ENCODE peak calls at places on chromosomes 11 and 22, in four cellular contexts. H, Q, E and M are unnamed samples.

GRCh38 chr11:3203221-3204043 is 15.2 kb downstream of the MRGPRG start:
- DNase-seq in Q (no peak), H (no peak), E (no peak), M (no peak)

GRCh38 chr11:64268687-64269379 is 15.6 kb downstream of the BAD start:
- DNase-seq in Q (peak), H (no peak), E (peak), M (peak)

GRCh38 chr22:37043828-37044538 is 7.6 kb upstream of the KCTD17 start:
- DNase-seq in Q (peak), H (no peak), E (peak), M (peak)

GRCh38 chr22:27881404-27881803 is 37.7 kb downstream of the PITPNB start:
- DNase-seq in Q (no peak), H (no peak), E (no peak), M (no peak)

GRCh38 chr11:112241486-112241885 is 15.3 kb downstream of the PTS start:
- DNase-seq in H (no peak), Q (no peak), E (no peak), M (no peak)

GRCh38 chr11:30172872-30173271 is 57.9 kb upstream of the FSHB start:
- DNase-seq in H (no peak), E (no peak), Q (no peak), M (no peak)

GRCh38 chr11:61771995-61772455 is 19.6 kb downstream of the MYRF start:
- DNase-seq in H (no peak), E (no peak), Q (no peak), M (no peak)

GRCh38 chr11:103633037-103633788 is 403.2 kb upstream of the DDI1 start:
- DNase-seq in H (no peak), E (no peak), Q (no peak), M (peak)

GRCh38 chr11:71563401-71563800 is 2.0 kb upstream of the KRTAP5-10 start:
- DNase-seq in Q (peak), E (peak), H (no peak), M (peak)

GRCh38 chr22:24289781-24290181 is 19.1 kb downstream of the SPECC1L start:
- DNase-seq in H (no peak), Q (no peak), E (peak), M (peak)